ENCODE peak calls at places on chromosomes 2 and 18, in four cellular contexts. J is GM03348; I is nephron progenitor cell; Q is activated naive CD4-positive, alpha-beta T cell treated with anti-CD3 and anti-CD28 coated beads for 36 hours. S is an unnamed sample.

GRCh38 chr2:170324640-170325046 is 146.7 kb downstream of the MYO3B start:
- DNase-seq in J (peak), I (peak), Q (peak), S (peak)

GRCh38 chr18:74331404-74331803 is 15.8 kb downstream of the C18orf63 start:
- DNase-seq in J (peak), I (no peak), Q (no peak), S (peak)

GRCh38 chr2:213834746-213835145 is 550.5 kb downstream of the SPAG16 start:
- DNase-seq in J (peak), I (no peak), Q (no peak), S (no peak)

GRCh38 chr2:238139141-238139840 is 823 bp downstream of the KLHL30 start:
- DNase-seq in J (peak), I (peak), Q (peak), S (no peak)

GRCh38 chr18:79775441-79776221 is 22.1 kb upstream of the KCNG2 start:
- DNase-seq in J (no peak), I (no peak), Q (no peak), S (no peak)

GRCh38 chr2:37554157-37554515 is 117.3 kb downstream of the CDC42EP3 start:
- DNase-seq in J (no peak), I (no peak), Q (no peak), S (no peak)

GRCh38 chr18:22018366-22018765 is 151.0 kb upstream of the GATA6 start:
- DNase-seq in J (no peak), I (no peak), Q (no peak), S (no peak)

GRCh38 chr2:67564076-67564475 is 166.9 kb downstream of the ETAA1 start:
- DNase-seq in J (peak), I (no peak), Q (no peak), S (no peak)

GRCh38 chr2:61631321-61631720 is 93.2 kb upstream of the XPO1 start:
- DNase-seq in J (no peak), I (no peak), Q (no peak), S (no peak)

GRCh38 chr2:228728961-228729360 is 542.1 kb downstream of the PID1 start:
- DNase-seq in J (peak), I (no peak), Q (no peak), S (no peak)

GRCh38 chr2:171529914-171530313 is 7.6 kb downstream of the CYBRD1 start:
- DNase-seq in J (no peak), I (no peak), Q (peak), S (peak)

GRCh38 chr2:189022002-189022401 is 47.8 kb downstream of the COL3A1 start:
- DNase-seq in J (peak), I (no peak), Q (no peak), S (no peak)

GRCh38 chr2:138515084-138515483 is 13.5 kb downstream of the SPOPL start:
- DNase-seq in J (no peak), I (no peak), Q (no peak), S (no peak)

GRCh38 chr2:64524604-64525322 is 635 bp downstream of the AFTPH start:
- DNase-seq in J (peak), I (peak), Q (peak), S (peak)

GRCh38 chr18:43648002-43648401 is 370.7 kb upstream of the SYT4 start:
- DNase-seq in J (no peak), I (no peak), Q (no peak), S (no peak)

GRCh38 chr2:1632510-1632909 is 111.8 kb downstream of the PXDN start:
- DNase-seq in J (no peak), I (no peak), Q (no peak), S (no peak)

GRCh38 chr2:186887107-186888090 is 38.4 kb upstream of the ZSWIM2 start:
- DNase-seq in J (peak), I (no peak), Q (no peak), S (no peak)

GRCh38 chr18:3451989-3452749 is 2.2 kb downstream of the TGIF1 start:
- DNase-seq in J (peak), I (peak), Q (peak), S (peak)

GRCh38 chr2:98577313-98577712 is 31.0 kb downstream of the COA5 start:
- DNase-seq in J (no peak), I (no peak), Q (no peak), S (no peak)

GRCh38 chr2:46615555-46616487 is 136.5 kb downstream of the TMEM247 start:
- DNase-seq in J (peak), I (no peak), Q (peak), S (no peak)

GRCh38 chr2:138183700-138184099 is 219.4 kb downstream of the HNMT start:
- DNase-seq in J (no peak), I (no peak), Q (no peak), S (no peak)